ENCODE peak calls at places on chromosomes 1 and 21, in seven cellular contexts. H, V, F, R, J, I and S are unnamed samples.

GRCh38 chr1:109877320-109877771 is 33.3 kb upstream of the CSF1 start:
- DNase-seq in I (peak; percentile 54), V (no peak), R (peak; percentile 85), H (no peak), F (no peak), J (no peak), S (no peak)

GRCh38 chr1:30377230-30378022 is 346.0 kb downstream of the MATN1 start:
- DNase-seq in F (no peak), V (no peak), H (no peak), I (no peak), R (no peak), J (peak; percentile 54), S (no peak)

GRCh38 chr1:69994261-69994660 is 211.1 kb downstream of the LRRC40 start:
- DNase-seq in J (no peak), R (no peak), F (no peak), V (no peak), H (no peak), I (no peak), S (no peak)

GRCh38 chr1:231639819-231640218 is 13.2 kb downstream of the DISC1 start:
- DNase-seq in H (no peak), J (no peak), V (no peak), F (no peak), I (no peak), R (no peak), S (no peak)

GRCh38 chr21:38937844-38938243 is 132.1 kb downstream of the ETS2 start:
- DNase-seq in I (no peak), J (no peak), F (no peak), H (no peak), R (no peak), V (no peak), S (no peak)

GRCh38 chr1:94741956-94742355 is 78.2 kb upstream of the SLC44A3 start:
- DNase-seq in R (no peak), H (no peak), J (no peak), V (no peak), I (no peak), F (no peak), S (no peak)

GRCh38 chr21:30194701-30195299 is 21.1 kb downstream of the CLDN8 start:
- DNase-seq in J (no peak), F (peak; percentile 69), H (no peak), V (peak; percentile 79), I (no peak), R (peak; percentile 67), S (no peak)

GRCh38 chr1:204961765-204962419 is 81.1 kb upstream of the CNTN2 start:
- DNase-seq in H (no peak), J (no peak), F (no peak), R (no peak), V (no peak), I (no peak), S (peak; percentile 15)

GRCh38 chr1:239389703-239390102 is 3.3 kb downstream of the CHRM3 start:
- DNase-seq in F (no peak), V (no peak), H (no peak), R (no peak), I (no peak), J (no peak), S (no peak)

GRCh38 chr1:198449727-198450433 is 90.6 kb downstream of the ATP6V1G3 start:
- DNase-seq in V (no peak), J (no peak), H (no peak), I (no peak), F (no peak), R (no peak), S (no peak)

GRCh38 chr1:215156232-215156631 is 73.7 kb downstream of the KCNK2 start:
- DNase-seq in I (no peak), V (no peak), R (peak; percentile 11), H (no peak), J (no peak), F (no peak), S (no peak)